ENCODE peak calls at places on chromosomes 4 and X, in nine cellular contexts. One of them, this sample, is unnamed.
A peak's percentile ranks its signal among the peaks of the same experiment; 100 is the strongest.

GRCh38 chrX:2500091-2500680 is 590 bp downstream of the DHRSX start:
- DNase-seq in fibroblast of lung: peak; percentile 57
- DNase-seq in Ammon's horn: no peak
- DNase-seq in pancreas: peak; percentile 63
- DNase-seq in uterus: no peak
- DNase-seq in left cardiac atrium: no peak
- DNase-seq in GM03348: peak; percentile 69
- DNase-seq in HEK293T: peak; percentile 45
- DNase-seq in immature natural killer cell: no peak
- DNase-seq in this sample: peak; percentile 30

GRCh38 chrX:150365953-150366911 is 3.1 kb downstream of the MAMLD1 start:
- DNase-seq in fibroblast of lung: peak; percentile 70
- DNase-seq in Ammon's horn: peak; percentile 55
- DNase-seq in pancreas: peak; percentile 44
- DNase-seq in uterus: peak; percentile 54
- DNase-seq in left cardiac atrium: peak; percentile 73
- DNase-seq in GM03348: peak; percentile 52
- DNase-seq in HEK293T: no peak
- DNase-seq in immature natural killer cell: no peak
- DNase-seq in this sample: no peak

GRCh38 chr4:80266902-80267380 is 477 bp downstream of the FGF5 start:
- DNase-seq in fibroblast of lung: peak; percentile 60
- DNase-seq in Ammon's horn: no peak
- DNase-seq in pancreas: no peak
- DNase-seq in uterus: no peak
- DNase-seq in left cardiac atrium: no peak
- DNase-seq in GM03348: peak; percentile 61
- DNase-seq in HEK293T: peak; percentile 46
- DNase-seq in immature natural killer cell: no peak
- DNase-seq in this sample: no peak

GRCh38 chr4:54192811-54193210 is 36.3 kb upstream of the PDGFRA start:
- DNase-seq in fibroblast of lung: no peak
- DNase-seq in Ammon's horn: no peak
- DNase-seq in pancreas: no peak
- DNase-seq in uterus: no peak
- DNase-seq in left cardiac atrium: no peak
- DNase-seq in GM03348: no peak
- DNase-seq in HEK293T: no peak
- DNase-seq in immature natural killer cell: no peak
- DNase-seq in this sample: no peak

GRCh38 chrX:16665089-16665488 is 15.1 kb downstream of the S100G start:
- DNase-seq in fibroblast of lung: peak; percentile 77
- DNase-seq in Ammon's horn: no peak
- DNase-seq in pancreas: no peak
- DNase-seq in uterus: no peak
- DNase-seq in left cardiac atrium: no peak
- DNase-seq in GM03348: no peak
- DNase-seq in HEK293T: no peak
- DNase-seq in immature natural killer cell: no peak
- DNase-seq in this sample: no peak

GRCh38 chr4:84484274-84484673 is 14.8 kb downstream of the NKX6-1 start:
- DNase-seq in fibroblast of lung: no peak
- DNase-seq in Ammon's horn: no peak
- DNase-seq in pancreas: no peak
- DNase-seq in uterus: no peak
- DNase-seq in left cardiac atrium: no peak
- DNase-seq in GM03348: no peak
- DNase-seq in HEK293T: no peak
- DNase-seq in immature natural killer cell: no peak
- DNase-seq in this sample: no peak

GRCh38 chrX:103329991-103330390 is at the start of gene TCEAL7:
- DNase-seq in fibroblast of lung: peak; percentile 61
- DNase-seq in Ammon's horn: peak; percentile 88
- DNase-seq in pancreas: no peak
- DNase-seq in uterus: peak; percentile 57
- DNase-seq in left cardiac atrium: no peak
- DNase-seq in GM03348: peak; percentile 17
- DNase-seq in HEK293T: no peak
- DNase-seq in immature natural killer cell: no peak
- DNase-seq in this sample: no peak

GRCh38 chr4:184039963-184040383 is 134.9 kb downstream of the STOX2 start:
- DNase-seq in fibroblast of lung: peak; percentile 19
- DNase-seq in Ammon's horn: no peak
- DNase-seq in pancreas: no peak
- DNase-seq in uterus: no peak
- DNase-seq in left cardiac atrium: no peak
- DNase-seq in GM03348: no peak
- DNase-seq in HEK293T: no peak
- DNase-seq in immature natural killer cell: no peak
- DNase-seq in this sample: no peak

GRCh38 chrX:68175569-68175968 is 257.7 kb downstream of the OPHN1 start:
- DNase-seq in fibroblast of lung: peak; percentile 79
- DNase-seq in Ammon's horn: no peak
- DNase-seq in pancreas: no peak
- DNase-seq in uterus: no peak
- DNase-seq in left cardiac atrium: no peak
- DNase-seq in GM03348: peak; percentile 31
- DNase-seq in HEK293T: no peak
- DNase-seq in immature natural killer cell: no peak
- DNase-seq in this sample: no peak

GRCh38 chr4:1728061-1728980 is 7.0 kb downstream of the TACC3 start:
- DNase-seq in fibroblast of lung: no peak
- DNase-seq in Ammon's horn: no peak
- DNase-seq in pancreas: no peak
- DNase-seq in uterus: no peak
- DNase-seq in left cardiac atrium: peak; percentile 17
- DNase-seq in GM03348: no peak
- DNase-seq in HEK293T: no peak
- DNase-seq in immature natural killer cell: no peak
- DNase-seq in this sample: peak; percentile 59

GRCh38 chr4:102562995-102563394 is 61.8 kb downstream of the NFKB1 start:
- DNase-seq in fibroblast of lung: no peak
- DNase-seq in Ammon's horn: no peak
- DNase-seq in pancreas: no peak
- DNase-seq in uterus: no peak
- DNase-seq in left cardiac atrium: no peak
- DNase-seq in GM03348: peak; percentile 20
- DNase-seq in HEK293T: no peak
- DNase-seq in immature natural killer cell: no peak
- DNase-seq in this sample: no peak

GRCh38 chr4:15455290-15455689 is 14.4 kb upstream of the CC2D2A start:
- DNase-seq in fibroblast of lung: peak; percentile 89
- DNase-seq in Ammon's horn: no peak
- DNase-seq in pancreas: no peak
- DNase-seq in uterus: peak; percentile 52
- DNase-seq in left cardiac atrium: peak; percentile 34
- DNase-seq in GM03348: peak; percentile 73
- DNase-seq in HEK293T: no peak
- DNase-seq in immature natural killer cell: no peak
- DNase-seq in this sample: no peak

GRCh38 chrX:85963736-85964135 is 83.6 kb downstream of the CHM start:
- DNase-seq in fibroblast of lung: peak; percentile 90
- DNase-seq in Ammon's horn: peak; percentile 56
- DNase-seq in pancreas: no peak
- DNase-seq in uterus: no peak
- DNase-seq in left cardiac atrium: no peak
- DNase-seq in GM03348: peak; percentile 50
- DNase-seq in HEK293T: no peak
- DNase-seq in immature natural killer cell: no peak
- DNase-seq in this sample: no peak

GRCh38 chr4:129403848-129404247 is 307.9 kb downstream of the C4orf33 start:
- DNase-seq in fibroblast of lung: no peak
- DNase-seq in Ammon's horn: no peak
- DNase-seq in pancreas: no peak
- DNase-seq in uterus: no peak
- DNase-seq in left cardiac atrium: no peak
- DNase-seq in GM03348: no peak
- DNase-seq in HEK293T: no peak
- DNase-seq in immature natural killer cell: no peak
- DNase-seq in this sample: no peak

GRCh38 chrX:68936608-68937007 is 107.8 kb downstream of the EFNB1 start:
- DNase-seq in fibroblast of lung: peak; percentile 81
- DNase-seq in Ammon's horn: no peak
- DNase-seq in pancreas: no peak
- DNase-seq in uterus: no peak
- DNase-seq in left cardiac atrium: no peak
- DNase-seq in GM03348: peak; percentile 78
- DNase-seq in HEK293T: no peak
- DNase-seq in immature natural killer cell: no peak
- DNase-seq in this sample: peak; percentile 22

GRCh38 chr4:130640583-130640982 is 1544.6 kb downstream of the C4orf33 start:
- DNase-seq in fibroblast of lung: no peak
- DNase-seq in Ammon's horn: no peak
- DNase-seq in pancreas: no peak
- DNase-seq in uterus: no peak
- DNase-seq in left cardiac atrium: no peak
- DNase-seq in GM03348: no peak
- DNase-seq in HEK293T: no peak
- DNase-seq in immature natural killer cell: no peak
- DNase-seq in this sample: no peak

GRCh38 chr4:108527729-108528128 is 92.6 kb upstream of the RPL34 start:
- DNase-seq in fibroblast of lung: no peak
- DNase-seq in Ammon's horn: no peak
- DNase-seq in pancreas: no peak
- DNase-seq in uterus: no peak
- DNase-seq in left cardiac atrium: no peak
- DNase-seq in GM03348: no peak
- DNase-seq in HEK293T: no peak
- DNase-seq in immature natural killer cell: peak; percentile 17
- DNase-seq in this sample: no peak

GRCh38 chr4:71261633-71262121 is 77.1 kb upstream of the SLC4A4 start:
- DNase-seq in fibroblast of lung: no peak
- DNase-seq in Ammon's horn: no peak
- DNase-seq in pancreas: no peak
- DNase-seq in uterus: no peak
- DNase-seq in left cardiac atrium: no peak
- DNase-seq in GM03348: no peak
- DNase-seq in HEK293T: no peak
- DNase-seq in immature natural killer cell: no peak
- DNase-seq in this sample: no peak

GRCh38 chr4:165716472-165716871 is 156.6 kb upstream of the TLL1 start:
- DNase-seq in fibroblast of lung: no peak
- DNase-seq in Ammon's horn: no peak
- DNase-seq in pancreas: no peak
- DNase-seq in uterus: no peak
- DNase-seq in left cardiac atrium: no peak
- DNase-seq in GM03348: no peak
- DNase-seq in HEK293T: no peak
- DNase-seq in immature natural killer cell: no peak
- DNase-seq in this sample: no peak

GRCh38 chr4:78513411-78513975 is 38.1 kb upstream of the ANXA3 start:
- DNase-seq in fibroblast of lung: no peak
- DNase-seq in Ammon's horn: no peak
- DNase-seq in pancreas: no peak
- DNase-seq in uterus: no peak
- DNase-seq in left cardiac atrium: no peak
- DNase-seq in GM03348: no peak
- DNase-seq in HEK293T: no peak
- DNase-seq in immature natural killer cell: no peak
- DNase-seq in this sample: no peak

GRCh38 chr4:95867919-95868318 is 28.0 kb downstream of the PDHA2 start:
- DNase-seq in fibroblast of lung: peak; percentile 11
- DNase-seq in Ammon's horn: no peak
- DNase-seq in pancreas: no peak
- DNase-seq in uterus: no peak
- DNase-seq in left cardiac atrium: no peak
- DNase-seq in GM03348: no peak
- DNase-seq in HEK293T: no peak
- DNase-seq in immature natural killer cell: peak; percentile 0
- DNase-seq in this sample: no peak

GRCh38 chrX:104085477-104085876 is 9.4 kb upstream of the TMSB15C start:
- DNase-seq in fibroblast of lung: no peak
- DNase-seq in Ammon's horn: no peak
- DNase-seq in pancreas: no peak
- DNase-seq in uterus: no peak
- DNase-seq in left cardiac atrium: no peak
- DNase-seq in GM03348: no peak
- DNase-seq in HEK293T: no peak
- DNase-seq in immature natural killer cell: no peak
- DNase-seq in this sample: no peak

GRCh38 chr4:7652906-7653305 is 218.2 kb upstream of the PSAPL1 start:
- DNase-seq in fibroblast of lung: no peak
- DNase-seq in Ammon's horn: no peak
- DNase-seq in pancreas: no peak
- DNase-seq in uterus: no peak
- DNase-seq in left cardiac atrium: no peak
- DNase-seq in GM03348: no peak
- DNase-seq in HEK293T: no peak
- DNase-seq in immature natural killer cell: no peak
- DNase-seq in this sample: no peak

GRCh38 chr4:93788712-93789111 is 39.8 kb upstream of the ATOH1 start:
- DNase-seq in fibroblast of lung: peak; percentile 39
- DNase-seq in Ammon's horn: peak; percentile 15
- DNase-seq in pancreas: no peak
- DNase-seq in uterus: no peak
- DNase-seq in left cardiac atrium: no peak
- DNase-seq in GM03348: peak; percentile 28
- DNase-seq in HEK293T: peak; percentile 42
- DNase-seq in immature natural killer cell: no peak
- DNase-seq in this sample: no peak

GRCh38 chrX:17046478-17047097 is 100.1 kb downstream of the REPS2 start:
- DNase-seq in fibroblast of lung: peak; percentile 84
- DNase-seq in Ammon's horn: peak; percentile 79
- DNase-seq in pancreas: peak; percentile 53
- DNase-seq in uterus: peak; percentile 46
- DNase-seq in left cardiac atrium: peak; percentile 47
- DNase-seq in GM03348: peak; percentile 61
- DNase-seq in HEK293T: peak; percentile 67
- DNase-seq in immature natural killer cell: peak; percentile 13
- DNase-seq in this sample: peak; percentile 73

GRCh38 chrX:374566-374965 is 12.1 kb downstream of the PPP2R3B start:
- DNase-seq in fibroblast of lung: no peak
- DNase-seq in Ammon's horn: no peak
- DNase-seq in pancreas: no peak
- DNase-seq in uterus: no peak
- DNase-seq in left cardiac atrium: no peak
- DNase-seq in GM03348: no peak
- DNase-seq in HEK293T: no peak
- DNase-seq in immature natural killer cell: no peak
- DNase-seq in this sample: no peak

GRCh38 chrX:136168929-136169735 is 21.8 kb downstream of the FHL1 start:
- DNase-seq in fibroblast of lung: peak; percentile 97
- DNase-seq in Ammon's horn: peak; percentile 45
- DNase-seq in pancreas: no peak
- DNase-seq in uterus: peak; percentile 66
- DNase-seq in left cardiac atrium: peak; percentile 42
- DNase-seq in GM03348: peak; percentile 76
- DNase-seq in HEK293T: peak; percentile 68
- DNase-seq in immature natural killer cell: no peak
- DNase-seq in this sample: no peak

GRCh38 chrX:65582450-65583082 is 48.0 kb upstream of the LAS1L start:
- DNase-seq in fibroblast of lung: no peak
- DNase-seq in Ammon's horn: no peak
- DNase-seq in pancreas: no peak
- DNase-seq in uterus: no peak
- DNase-seq in left cardiac atrium: no peak
- DNase-seq in GM03348: no peak
- DNase-seq in HEK293T: no peak
- DNase-seq in immature natural killer cell: no peak
- DNase-seq in this sample: no peak

GRCh38 chr4:113109106-113109740 is 59.8 kb downstream of the ANK2 start:
- DNase-seq in fibroblast of lung: no peak
- DNase-seq in Ammon's horn: no peak
- DNase-seq in pancreas: no peak
- DNase-seq in uterus: no peak
- DNase-seq in left cardiac atrium: no peak
- DNase-seq in GM03348: no peak
- DNase-seq in HEK293T: no peak
- DNase-seq in immature natural killer cell: no peak
- DNase-seq in this sample: no peak

GRCh38 chr4:108637856-108638255 is 12.5 kb upstream of the OSTC start:
- DNase-seq in fibroblast of lung: no peak
- DNase-seq in Ammon's horn: no peak
- DNase-seq in pancreas: no peak
- DNase-seq in uterus: no peak
- DNase-seq in left cardiac atrium: no peak
- DNase-seq in GM03348: peak; percentile 42
- DNase-seq in HEK293T: no peak
- DNase-seq in immature natural killer cell: no peak
- DNase-seq in this sample: no peak

GRCh38 chr4:85778809-85779124 is 303.8 kb downstream of the ARHGAP24 start:
- DNase-seq in fibroblast of lung: peak; percentile 64
- DNase-seq in Ammon's horn: no peak
- DNase-seq in pancreas: no peak
- DNase-seq in uterus: no peak
- DNase-seq in left cardiac atrium: no peak
- DNase-seq in GM03348: no peak
- DNase-seq in HEK293T: no peak
- DNase-seq in immature natural killer cell: no peak
- DNase-seq in this sample: no peak